ENCODE peak calls at places on chromosomes 1 and 21, in five cellular contexts. H is H9, O is mesenchymal stem cell, K is trophoblast cell, G is H1. U is an unnamed sample.

GRCh38 chr1:31655104-31655503 is 10.4 kb upstream of the PEF1 start:
- DNase-seq in H (no peak), O (no peak), K (no peak), G (no peak), U (no peak)

GRCh38 chr1:90200637-90201235 is 205.8 kb downstream of the ZNF326 start:
- DNase-seq in H (no peak), O (no peak), K (no peak), G (no peak), U (no peak)

GRCh38 chr1:9589719-9590157 is 1.0 kb downstream of the TMEM201 start:
- DNase-seq in H (no peak), O (peak; percentile 25), K (no peak), G (no peak), U (no peak)

GRCh38 chr21:36330904-36331303 is 10.9 kb downstream of the MORC3 start:
- DNase-seq in H (no peak), O (peak; percentile 60), K (peak; percentile 48), G (no peak), U (no peak)

GRCh38 chr1:161440312-161440894 is 64.9 kb upstream of the FCGR2A start:
- DNase-seq in H (peak; percentile 75), O (peak; percentile 71), K (no peak), G (peak; percentile 41), U (peak; percentile 75)

GRCh38 chr1:91877574-91878208 is 8.3 kb downstream of the TGFBR3 start:
- DNase-seq in H (no peak), O (no peak), K (no peak), G (no peak), U (no peak)

GRCh38 chr21:23740463-23740862 is 1866.8 kb downstream of the MRPL39 start:
- DNase-seq in H (no peak), O (no peak), K (no peak), G (no peak), U (no peak)

GRCh38 chr1:160332516-160332915 is 10.5 kb downstream of the COPA start:
- DNase-seq in H (no peak), O (no peak), K (no peak), G (no peak), U (no peak)

GRCh38 chr1:156900019-156900718 is 6.7 kb downstream of the PEAR1 start:
- DNase-seq in H (no peak), O (peak; percentile 78), K (no peak), G (no peak), U (no peak)

GRCh38 chr1:220884109-220884980 is 5.1 kb downstream of the HLX start:
- DNase-seq in H (peak; percentile 77), O (peak; percentile 84), K (no peak), G (no peak), U (no peak)

GRCh38 chr1:236103059-236103458 is 38.2 kb upstream of the NID1 start:
- DNase-seq in H (peak; percentile 76), O (no peak), K (no peak), G (no peak), U (no peak)

GRCh38 chr1:15386128-15386824 is 23.4 kb upstream of the EFHD2 start:
- DNase-seq in H (peak; percentile 45), O (peak; percentile 17), K (no peak), G (no peak), U (no peak)

GRCh38 chr1:53465023-53465957 is 6.1 kb downstream of the DMRTB1 start:
- DNase-seq in H (no peak), O (no peak), K (no peak), G (no peak), U (no peak)

GRCh38 chr21:42672699-42673458 is 19.5 kb downstream of the PDE9A start:
- DNase-seq in H (no peak), O (peak; percentile 96), K (peak; percentile 11), G (no peak), U (peak; percentile 26)

GRCh38 chr1:50976111-50976889 is 6.3 kb downstream of the CDKN2C start:
- DNase-seq in H (peak; percentile 41), O (no peak), K (no peak), G (no peak), U (no peak)

GRCh38 chr1:200867018-200867811 is 5.6 kb upstream of the GPR25 start:
- DNase-seq in H (no peak), O (no peak), K (no peak), G (no peak), U (no peak)

GRCh38 chr1:158101944-158102343 is 78.8 kb upstream of the CD1D start:
- DNase-seq in H (no peak), O (peak; percentile 41), K (no peak), G (no peak), U (no peak)

GRCh38 chr1:24735619-24736375 is 9.4 kb upstream of the CLIC4 start:
- DNase-seq in H (no peak), O (peak; percentile 40), K (no peak), G (no peak), U (no peak)

GRCh38 chr1:156073740-156074139 is 8.5 kb downstream of the MEX3A start:
- DNase-seq in H (peak; percentile 85), O (no peak), K (no peak), G (no peak), U (no peak)

GRCh38 chr1:43525995-43526394 is 4.7 kb upstream of the PTPRF start:
- DNase-seq in H (no peak), O (peak; percentile 48), K (peak; percentile 80), G (no peak), U (no peak)

GRCh38 chr1:224292419-224292818 is 37.6 kb downstream of the NVL start:
- DNase-seq in H (no peak), O (no peak), K (peak; percentile 89), G (no peak), U (no peak)

GRCh38 chr1:20086800-20087199 is 16.8 kb downstream of the PLA2G5 start:
- DNase-seq in H (no peak), O (no peak), K (no peak), G (no peak), U (no peak)

GRCh38 chr1:58815069-58815679 is 31.3 kb upstream of the JUN start:
- DNase-seq in H (peak; percentile 65), O (peak; percentile 96), K (peak; percentile 87), G (peak; percentile 51), U (peak; percentile 36)

GRCh38 chr1:149916193-149916926 is 1.3 kb downstream of the SV2A start:
- DNase-seq in H (no peak), O (no peak), K (no peak), G (no peak), U (no peak)

GRCh38 chr1:219041819-219042218 is 131.9 kb upstream of the LYPLAL1 start:
- DNase-seq in H (no peak), O (peak; percentile 44), K (no peak), G (no peak), U (no peak)

GRCh38 chr1:192453360-192454045 is 122.1 kb upstream of the RGS1 start:
- DNase-seq in H (no peak), O (no peak), K (no peak), G (no peak), U (no peak)

GRCh38 chr1:41482001-41482765 is 2.3 kb downstream of the EDN2 start:
- DNase-seq in H (no peak), O (no peak), K (no peak), G (no peak), U (no peak)
- H4K8ac ChIP-seq in H (no peak overlapping the region), O (peak overlapping the region; percentile 68), K (peak overlapping the region; percentile 12), G (peak overlapping the region; percentile 42), U (no peak overlapping the region)

GRCh38 chr1:41615981-41616380 is 131.5 kb upstream of the EDN2 start:
- DNase-seq in H (no peak), O (no peak), K (no peak), G (no peak), U (no peak)
- H2BK12ac ChIP-seq in H (no peak overlapping the region), O (no peak overlapping the region), K (no peak overlapping the region), G (no peak overlapping the region), U (no peak overlapping the region)

DNA sequence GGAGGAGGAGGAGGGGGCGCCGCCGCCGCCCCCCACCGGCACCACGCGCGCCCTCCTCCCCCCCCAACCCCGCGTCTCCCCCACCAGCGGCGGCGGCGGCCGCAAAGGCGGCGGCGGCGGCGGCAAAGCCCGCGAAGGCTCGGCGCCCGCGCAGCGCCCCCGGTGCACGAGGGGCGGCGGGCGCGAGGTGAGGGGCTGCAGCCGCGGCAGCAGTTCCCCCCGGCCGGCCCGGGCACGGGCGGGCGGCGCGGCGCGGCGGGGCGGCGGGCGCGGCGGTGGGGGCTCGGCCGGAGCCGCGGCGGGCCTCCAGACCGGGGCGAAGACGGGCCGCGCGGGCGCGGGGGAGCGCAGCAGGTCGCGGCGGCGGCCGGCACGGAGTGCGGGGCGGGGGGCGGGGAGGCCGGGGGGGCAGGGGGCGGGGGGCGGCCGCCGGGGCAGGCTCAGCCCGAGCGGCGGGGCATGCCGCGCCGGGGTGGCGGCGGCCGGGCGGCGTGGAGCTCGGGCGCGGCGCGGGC is 393 bp downstream of the IRF2BP2 start:
- DNase-seq in H (no peak), O (no peak), K (no peak), G (no peak), U (no peak)
- H4K8ac ChIP-seq in H (no peak overlapping the region), O (peak overlapping the region; percentile 97), K (peak overlapping the region; percentile 89), G (peak overlapping the region; percentile 73), U (no peak overlapping the region)

GRCh38 chr1:151211972-151212705 is 13.8 kb downstream of the PIP5K1A start:
- DNase-seq in H (no peak), O (peak; percentile 51), K (no peak), G (no peak), U (no peak)

GRCh38 chr1:151210830-151211229 is 12.5 kb downstream of the PIP5K1A start:
- DNase-seq in H (no peak), O (peak; percentile 29), K (no peak), G (no peak), U (no peak)

GRCh38 chr1:151213560-151213959 is 15.2 kb downstream of the PIP5K1A start:
- DNase-seq in H (no peak), O (no peak), K (no peak), G (no peak), U (no peak)
- H2BK12ac ChIP-seq in H (no peak overlapping the region), O (no peak overlapping the region), K (no peak overlapping the region), G (no peak overlapping the region), U (no peak overlapping the region)

DNA sequence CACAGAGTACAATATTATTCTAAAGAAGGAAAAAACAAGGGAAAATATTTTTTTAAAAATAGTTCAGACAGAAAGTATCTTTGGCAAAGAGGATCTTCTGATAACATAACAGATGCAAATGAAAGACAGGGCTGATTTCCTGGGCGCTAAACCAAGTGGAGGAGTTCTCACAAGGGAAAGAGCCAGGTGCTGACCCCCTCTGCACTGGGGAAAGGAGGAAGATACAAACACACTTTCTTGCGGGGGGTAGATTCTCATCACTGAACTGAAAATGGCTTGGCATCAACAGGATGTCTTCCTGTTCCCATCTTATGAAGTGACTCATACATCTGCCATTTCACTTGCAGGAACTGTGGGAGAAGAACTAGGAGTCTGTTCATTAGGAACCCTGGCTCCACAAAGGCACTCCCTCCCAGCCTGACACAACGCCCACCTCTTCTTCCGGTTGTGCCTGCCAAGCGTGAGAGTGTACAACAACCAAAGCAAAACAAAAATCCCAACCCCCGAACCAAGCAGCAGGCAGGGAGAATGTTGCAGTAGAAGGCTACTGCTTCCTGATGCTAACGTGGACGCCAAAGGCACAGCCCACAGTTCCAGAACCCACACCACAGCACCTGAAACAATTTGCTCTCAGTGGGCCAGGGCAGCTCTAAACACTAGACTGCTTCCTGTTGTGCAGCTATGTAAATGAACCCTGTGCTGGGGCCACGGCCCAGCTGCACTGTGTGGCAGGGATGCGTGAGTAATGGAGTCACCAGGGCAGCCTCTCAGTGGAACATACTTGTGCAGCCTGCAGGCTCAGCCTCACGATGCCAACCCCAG is 51.0 kb downstream of the GADD45A start:
- DNase-seq in H (no peak), O (peak; percentile 92), K (no peak), G (no peak), U (no peak)
- H4K8ac ChIP-seq in H (no peak overlapping the region), O (peak overlapping the region; percentile 94), K (peak overlapping the region; percentile 17), G (no peak overlapping the region), U (no peak overlapping the region)

DNA sequence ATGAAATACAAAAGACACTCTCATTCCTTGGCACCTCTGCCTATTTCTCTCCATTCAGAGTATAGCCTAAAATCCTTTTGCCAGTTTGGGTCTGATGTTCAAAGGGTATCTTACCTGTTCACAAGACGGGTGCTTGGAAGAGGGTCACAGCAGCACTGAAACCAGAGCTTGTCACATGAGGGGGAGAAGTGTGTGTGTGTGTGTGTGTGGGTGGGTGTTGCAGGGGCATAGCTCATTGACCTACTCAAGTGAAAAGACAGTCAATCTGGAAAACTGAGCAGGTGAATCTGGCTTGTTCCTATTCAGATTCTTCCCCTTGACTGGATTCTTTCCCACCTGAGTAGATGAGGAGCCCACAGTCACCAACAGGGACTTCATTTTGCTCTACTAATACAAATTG is 63.9 kb downstream of the KCTD3 start:
- DNase-seq in H (no peak), O (no peak), K (no peak), G (no peak), U (no peak)
- H2BK12ac ChIP-seq in H (no peak overlapping the region), O (no peak overlapping the region), K (no peak overlapping the region), G (no peak overlapping the region), U (no peak overlapping the region)

U was measured in neuronal stem cell.